ENCODE peak calls at places on chromosomes 1 and 21, in six cellular contexts. N, E, F, A, Q and B are unnamed samples.

GRCh38 chr1:2104621-2105427 is 54.6 kb downstream of the PRKCZ start:
- DNase-seq in A (peak; percentile 41), E (no peak), N (no peak), F (no peak), Q (no peak), B (no peak)

GRCh38 chr1:98003442-98003841 is 82.6 kb upstream of the DPYD start:
- DNase-seq in Q (no peak), E (no peak), A (no peak), F (no peak), N (no peak), B (no peak)

GRCh38 chr1:164718821-164719220 is 159.8 kb downstream of the PBX1 start:
- DNase-seq in E (no peak), N (peak; percentile 56), Q (no peak), F (no peak), A (no peak), B (no peak)

GRCh38 chr1:228471762-228472398 is 15.3 kb upstream of the RNF187 start:
- DNase-seq in Q (no peak), A (peak; percentile 67), F (no peak), N (peak; percentile 56), E (no peak), B (peak; percentile 31)

GRCh38 chr1:191634801-191635520 is 523.3 kb upstream of the RGS18 start:
- DNase-seq in E (no peak), F (no peak), A (no peak), N (no peak), Q (no peak), B (no peak)

GRCh38 chr1:31310131-31310530 is 13.3 kb downstream of the ZCCHC17 start:
- DNase-seq in N (peak; percentile 89), E (no peak), A (no peak), F (no peak), Q (no peak), B (no peak)

GRCh38 chr1:155978325-155978972 is at the start of gene ARHGEF2:
- DNase-seq in N (peak; percentile 65), E (peak; percentile 87), A (peak; percentile 95), F (no peak), Q (peak; percentile 54), B (peak; percentile 65)

GRCh38 chr1:65924471-65924870 is 131.8 kb downstream of the PDE4B start:
- DNase-seq in E (no peak), F (peak; percentile 69), N (peak; percentile 65), A (no peak), Q (no peak), B (peak; percentile 84)

GRCh38 chr1:25654109-25654660 is 37.6 kb downstream of the MAN1C1 start:
- DNase-seq in A (no peak), N (no peak), F (no peak), E (no peak), Q (no peak), B (no peak)

GRCh38 chr1:81151300-81151699 is 649.4 kb upstream of the ADGRL2 start:
- DNase-seq in F (no peak), E (no peak), A (no peak), N (no peak), Q (no peak), B (no peak)

GRCh38 chr21:31182231-31183129 is 144.2 kb upstream of the KRTAP19-8 start:
- DNase-seq in F (no peak), A (no peak), E (no peak), Q (no peak), N (no peak), B (no peak)

GRCh38 chr1:160454371-160455152 is 54.2 kb downstream of the VANGL2 start:
- DNase-seq in E (no peak), N (no peak), F (no peak), A (no peak), Q (no peak), B (no peak)

GRCh38 chr1:245621589-245621988 is 466.8 kb downstream of the KIF26B start:
- DNase-seq in E (no peak), N (no peak), Q (no peak), F (no peak), A (no peak), B (no peak)

GRCh38 chr1:86703696-86704455 is 500 bp upstream of the SH3GLB1 start:
- DNase-seq in F (no peak), N (no peak), E (no peak), Q (no peak), A (peak; percentile 73), B (no peak)

GRCh38 chr1:117685936-117686806 is 80.3 kb downstream of the TENT5C start:
- DNase-seq in E (peak; percentile 65), F (no peak), Q (no peak), N (no peak), A (no peak), B (no peak)

GRCh38 chr1:182601416-182601786 is 2.8 kb downstream of the RGS16 start:
- DNase-seq in Q (no peak), F (no peak), N (peak; percentile 77), E (peak; percentile 75), A (peak; percentile 94), B (peak; percentile 75)

GRCh38 chr1:210901981-210902770 is 231.8 kb downstream of the KCNH1 start:
- DNase-seq in Q (no peak), N (no peak), A (no peak), E (no peak), F (no peak), B (no peak)

GRCh38 chr1:21534674-21535378 is 25.6 kb downstream of the ALPL start:
- DNase-seq in A (peak; percentile 77), F (no peak), N (peak; percentile 58), E (no peak), Q (no peak), B (peak; percentile 62)

GRCh38 chr21:34728479-34728878 is 59.7 kb downstream of the CLIC6 start:
- DNase-seq in N (no peak), E (no peak), A (no peak), F (no peak), Q (no peak), B (no peak)

GRCh38 chr1:218671573-218671972 is 326.4 kb downstream of the TGFB2 start:
- DNase-seq in E (no peak), Q (no peak), F (no peak), A (peak; percentile 17), N (peak; percentile 27), B (peak; percentile 61)

GRCh38 chr1:180580237-180580636 is 21.5 kb downstream of the OVAAL start:
- DNase-seq in E (no peak), Q (no peak), A (peak; percentile 43), N (peak; percentile 30), F (no peak), B (no peak)

GRCh38 chr1:119713039-119713537 is 1.4 kb downstream of the PHGDH start:
- DNase-seq in Q (no peak), N (peak; percentile 41), E (no peak), F (no peak), A (peak; percentile 36), B (peak; percentile 29)
- H3K4me3 ChIP-seq in Q (peak overlapping the region; percentile 74), N (peak overlapping the region; percentile 100), E (peak overlapping the region; percentile 61), F (peak overlapping the region; percentile 97), A (peak overlapping the region; percentile 83), B (peak overlapping the region; percentile 95)

GRCh38 chr1:76160225-76160624 is 85.7 kb downstream of the ST6GALNAC3 start:
- DNase-seq in N (no peak), E (no peak), F (no peak), Q (no peak), A (no peak), B (no peak)

GRCh38 chr1:76158126-76158525 is 83.6 kb downstream of the ST6GALNAC3 start:
- DNase-seq in N (no peak), A (no peak), F (no peak), Q (no peak), E (no peak), B (no peak)

GRCh38 chr1:76162254-76162653 is 87.7 kb downstream of the ST6GALNAC3 start:
- DNase-seq in N (no peak), F (no peak), A (no peak), Q (no peak), E (no peak), B (no peak)

GRCh38 chr1:76164165-76164564 is 89.6 kb downstream of the ST6GALNAC3 start:
- DNase-seq in Q (no peak), A (no peak), F (no peak), E (no peak), N (no peak), B (no peak)

GRCh38 chr1:76161451-76161850 is 86.9 kb downstream of the ST6GALNAC3 start:
- DNase-seq in E (no peak), N (no peak), F (no peak), A (peak; percentile 21), Q (no peak), B (no peak)
- TF ChIP-seq CTCF in E (no peak), N (no peak), F (no peak), A (no peak), Q (no peak), B (no peak)

GRCh38 chr1:3678361-3679097 is 26.2 kb downstream of the TP73 start:
- DNase-seq in F (no peak), A (no peak), N (no peak), Q (no peak), E (no peak), B (no peak)

GRCh38 chr1:3679098-3679555 is 26.8 kb downstream of the TP73 start:
- DNase-seq in E (no peak), F (no peak), A (no peak), N (no peak), Q (no peak), B (no peak)

GRCh38 chr1:3676581-3677410 is 24.5 kb downstream of the TP73 start:
- DNase-seq in Q (no peak), N (no peak), F (no peak), E (no peak), A (no peak), B (no peak)

GRCh38 chr1:3675436-3675835 is 23.1 kb downstream of the TP73 start:
- DNase-seq in F (no peak), A (no peak), E (peak; percentile 23), Q (no peak), N (no peak), B (no peak)

DNA sequence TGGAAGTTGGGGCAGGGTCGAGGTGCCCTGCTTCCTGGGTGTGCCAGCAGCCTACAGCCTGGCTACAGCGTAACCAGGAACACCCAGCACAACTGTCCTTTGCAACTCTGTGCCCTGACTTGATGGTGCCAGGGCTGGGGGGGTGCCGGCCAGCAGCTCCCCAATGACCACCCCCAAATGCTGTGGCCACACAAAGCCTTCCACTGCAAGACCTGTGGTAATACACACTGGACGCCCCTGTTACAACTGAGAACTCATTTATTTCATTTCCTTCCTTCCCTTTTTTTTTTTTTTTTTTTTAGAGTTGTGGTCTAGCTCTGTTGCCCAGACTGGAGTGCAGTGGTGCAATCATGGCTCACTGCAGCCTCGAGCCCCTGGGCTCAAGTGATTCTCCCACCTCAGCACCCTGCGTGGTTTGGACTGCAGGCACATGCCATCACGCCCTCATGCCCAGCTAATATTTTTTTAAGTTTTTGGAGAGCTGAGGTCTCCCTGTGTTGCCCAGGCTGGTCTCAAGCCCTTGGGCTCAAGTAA is 25.2 kb downstream of the TP73 start:
- DNase-seq in E (no peak), A (no peak), Q (no peak), F (no peak), N (no peak), B (no peak)
- H3K4me3 ChIP-seq in E (no peak overlapping the region), A (no peak overlapping the region), Q (no peak overlapping the region), F (no peak overlapping the region), N (no peak overlapping the region), B (no peak overlapping the region)

GRCh38 chr1:45009296-45009865 is 1.7 kb downstream of the HECTD3 start:
- DNase-seq in Q (no peak), A (no peak), E (no peak), N (no peak), F (no peak), B (no peak)

GRCh38 chr1:45011837-45012638 is at the start of gene UROD:
- DNase-seq in E (peak; percentile 95), F (peak; percentile 84), Q (peak; percentile 79), A (peak; percentile 97), N (peak; percentile 95), B (peak; percentile 97)

GRCh38 chr1:45012639-45013278 is 705 bp downstream of the UROD start:
- DNase-seq in E (peak; percentile 88), N (peak; percentile 65), F (no peak), A (peak; percentile 63), Q (no peak), B (peak; percentile 59)

GRCh38 chr1:45009956-45010854 is 919 bp downstream of the HECTD3 start:
- DNase-seq in F (no peak), E (no peak), N (no peak), A (no peak), Q (no peak), B (no peak)

GRCh38 chr1:45010855-45011811 is at the start of gene HECTD3:
- DNase-seq in Q (peak; percentile 46), A (peak; percentile 86), E (peak; percentile 90), N (peak; percentile 69), F (no peak), B (peak; percentile 77)
- TF ChIP-seq CTCF in Q (no peak), A (no peak), E (no peak), N (no peak), F (no peak), B (no peak)